ENCODE peak calls at places on chromosomes 7 and 10, in four cellular contexts. L, A, T and R are unnamed samples.

GRCh38 chr7:149721084-149721601 is 52.2 kb downstream of the ZNF467 start:
- DNase-seq in L (no peak), A (no peak), T (no peak), R (no peak)

GRCh38 chr10:612696-613095 is 76.8 kb downstream of the DIP2C start:
- DNase-seq in L (no peak), A (no peak), T (no peak), R (no peak)

GRCh38 chr7:105648561-105649401 is 67.5 kb upstream of the EFCAB10 start:
- DNase-seq in L (no peak), A (peak), T (no peak), R (peak)

GRCh38 chr7:45884136-45884535 is 4.2 kb upstream of the IGFBP1 start:
- DNase-seq in L (no peak), A (no peak), T (no peak), R (no peak)

GRCh38 chr7:149666360-149666905 is 107.0 kb downstream of the ZNF467 start:
- DNase-seq in L (no peak), A (no peak), T (no peak), R (no peak)

GRCh38 chr7:42511027-42511426 is 274.0 kb upstream of the GLI3 start:
- DNase-seq in L (no peak), A (no peak), T (peak), R (no peak)

GRCh38 chr7:84060760-84061261 is 133.8 kb downstream of the SEMA3A start:
- DNase-seq in L (no peak), A (no peak), T (peak), R (peak)

GRCh38 chr10:4129866-4130455 is 345.0 kb upstream of the KLF6 start:
- DNase-seq in L (no peak), A (no peak), T (no peak), R (peak)

GRCh38 chr10:2214035-2214434 is 476.7 kb upstream of the ADARB2 start:
- DNase-seq in L (no peak), A (no peak), T (peak), R (no peak)

GRCh38 chr10:3172081-3172445 is 519 bp downstream of the PITRM1 start:
- DNase-seq in L (peak), A (peak), T (peak), R (peak)

GRCh38 chr10:52454476-52454875 is 140.4 kb downstream of the DKK1 start:
- DNase-seq in L (no peak), A (no peak), T (no peak), R (no peak)

GRCh38 chr7:101365956-101366355 is 3.3 kb downstream of the COL26A1 start:
- DNase-seq in L (no peak), A (no peak), T (no peak), R (no peak)

GRCh38 chr7:36360244-36360643 is 29.4 kb upstream of the ANLN start:
- DNase-seq in L (no peak), A (no peak), T (no peak), R (no peak)

GRCh38 chr7:144473908-144474307 is 70.4 kb upstream of the NOBOX start:
- DNase-seq in L (no peak), A (no peak), T (no peak), R (no peak)

GRCh38 chr10:76509501-76509900 is 1078.1 kb downstream of the LRMDA start:
- DNase-seq in L (no peak), A (no peak), T (peak), R (no peak)

GRCh38 chr10:4740471-4740870 is 85.5 kb upstream of the AKR1E2 start:
- DNase-seq in L (no peak), A (no peak), T (no peak), R (no peak)

GRCh38 chr10:124012066-124012465 is 81.3 kb downstream of the CHST15 start:
- DNase-seq in L (no peak), A (no peak), T (no peak), R (no peak)

GRCh38 chr7:55310626-55311025 is 54.5 kb upstream of the LANCL2 start:
- DNase-seq in L (no peak), A (no peak), T (no peak), R (no peak)

GRCh38 chr7:94041529-94041928 is 37.4 kb upstream of the BET1 start:
- DNase-seq in L (no peak), A (no peak), T (peak), R (no peak)

GRCh38 chr10:95193856-95194431 is at the start of gene ACSM6:
- DNase-seq in L (no peak), A (no peak), T (no peak), R (no peak)

GRCh38 chr7:50121269-50121668 is 28.2 kb upstream of the ZPBP start:
- DNase-seq in L (no peak), A (no peak), T (no peak), R (no peak)

GRCh38 chr7:36802459-36802858 is 78.2 kb upstream of the AOAH start:
- DNase-seq in L (no peak), A (no peak), T (no peak), R (no peak)

GRCh38 chr10:6239213-6239991 is 36.7 kb downstream of the PFKFB3 start:
- DNase-seq in L (peak), A (peak), T (peak), R (peak)

GRCh38 chr10:76303682-76304316 is 872.4 kb downstream of the LRMDA start:
- DNase-seq in L (peak), A (peak), T (peak), R (peak)

GRCh38 chr10:71880425-71881306 is 29.6 kb upstream of the PSAP start:
- DNase-seq in L (no peak), A (no peak), T (no peak), R (no peak)

GRCh38 chr10:79287973-79288715 is 59.1 kb upstream of the PPIF start:
- DNase-seq in L (no peak), A (no peak), T (no peak), R (no peak)

GRCh38 chr10:520402-520787 is 169.1 kb downstream of the DIP2C start:
- DNase-seq in L (no peak), A (no peak), T (peak), R (no peak)

GRCh38 chr7:29255199-29255838 is 60.7 kb downstream of the CHN2 start:
- DNase-seq in L (no peak), A (no peak), T (no peak), R (peak)

GRCh38 chr10:12019343-12019971 is 23.2 kb downstream of the UPF2 start:
- DNase-seq in L (no peak), A (no peak), T (peak), R (no peak)

GRCh38 chr7:30659312-30659711 is 22.9 kb downstream of the CRHR2 start:
- DNase-seq in L (no peak), A (no peak), T (peak), R (no peak)

GRCh38 chr10:11687779-11688447 is 54.3 kb upstream of the ECHDC3 start:
- DNase-seq in L (no peak), A (no peak), T (no peak), R (peak)